ENCODE peak calls at places on chromosomes 1 and 21, in five cellular contexts. J is keratinocyte; H is body of pancreas; F is effector memory CD4-positive, alpha-beta T cell; L is H9. M is an unnamed sample.

GRCh38 chr1:171635661-171636060 is 13.6 kb downstream of the MYOCOS start:
- DNase-seq in J (no peak), H (no peak), F (no peak), L (no peak), M (no peak)

GRCh38 chr1:205229916-205230700 is 2.4 kb downstream of the TMCC2 start:
- DNase-seq in J (no peak), H (no peak), F (no peak), L (no peak), M (no peak)

GRCh38 chr1:226083303-226084101 is 21.0 kb downstream of the H3-3A start:
- DNase-seq in J (no peak), H (peak), F (peak), L (peak), M (no peak)

GRCh38 chr1:32759997-32760623 is 57.0 kb downstream of the YARS1 start:
- DNase-seq in J (peak), H (peak), F (no peak), L (peak), M (peak)

GRCh38 chr1:116769561-116769977 is 15.3 kb downstream of the CD2 start:
- DNase-seq in J (peak), H (peak), F (peak), L (no peak), M (no peak)

GRCh38 chr1:244782056-244782455 is 53.4 kb upstream of the COX20 start:
- DNase-seq in J (no peak), H (no peak), F (no peak), L (no peak), M (no peak)

GRCh38 chr1:118958937-118959631 is 29.1 kb downstream of the TBX15 start:
- DNase-seq in J (no peak), H (no peak), F (no peak), L (no peak), M (no peak)

GRCh38 chr1:170355267-170355801 is 176.6 kb upstream of the GORAB start:
- DNase-seq in J (no peak), H (no peak), F (no peak), L (no peak), M (no peak)

GRCh38 chr1:186559601-186560116 is 98.7 kb upstream of the PDC start:
- DNase-seq in J (peak), H (no peak), F (no peak), L (no peak), M (peak)

GRCh38 chr1:156233421-156234127 is 8.4 kb upstream of the BGLAP start:
- DNase-seq in J (no peak), H (no peak), F (no peak), L (no peak), M (no peak)

GRCh38 chr1:155007253-155007828 is 4.7 kb downstream of the ZBTB7B start:
- DNase-seq in J (no peak), H (peak), F (no peak), L (no peak), M (no peak)

GRCh38 chr21:31117046-31117916 is 79.0 kb upstream of the KRTAP19-8 start:
- DNase-seq in J (no peak), H (no peak), F (no peak), L (no peak), M (peak)

GRCh38 chr1:224433671-224434446 is 738 bp downstream of the WDR26 start:
- DNase-seq in J (no peak), H (peak), F (peak), L (peak), M (no peak)

GRCh38 chr1:153390938-153391710 is at the start of gene S100A8:
- DNase-seq in J (no peak), H (peak), F (no peak), L (no peak), M (peak)

GRCh38 chr1:3945222-3945621 is 45.1 kb upstream of the C1orf174 start:
- DNase-seq in J (no peak), H (no peak), F (no peak), L (peak), M (no peak)

GRCh38 chr1:229129306-229130027 is 141.4 kb upstream of the RAB4A start:
- DNase-seq in J (no peak), H (no peak), F (no peak), L (no peak), M (no peak)

GRCh38 chr1:43059640-43060574 is 101.2 kb upstream of the SLC2A1 start:
- DNase-seq in J (no peak), H (no peak), F (no peak), L (no peak), M (no peak)

GRCh38 chr1:87942165-87942564 is 613.5 kb downstream of the LMO4 start:
- DNase-seq in J (no peak), H (no peak), F (no peak), L (no peak), M (no peak)

GRCh38 chr1:48677306-48678287 is 99.1 kb downstream of the BEND5 start:
- DNase-seq in J (peak), H (peak), F (no peak), L (peak), M (no peak)

GRCh38 chr1:171486048-171486519 is 754 bp downstream of the PRRC2C start:
- DNase-seq in J (peak), H (peak), F (peak), L (no peak), M (peak)

GRCh38 chr1:4621646-4622045 is 32.8 kb upstream of the AJAP1 start:
- DNase-seq in J (no peak), H (no peak), F (no peak), L (no peak), M (no peak)

GRCh38 chr1:111290640-111291039 is at the start of gene CHIA:
- DNase-seq in J (no peak), H (peak), F (no peak), L (no peak), M (no peak)

GRCh38 chr1:180178511-180179161 is 24.0 kb downstream of the QSOX1 start:
- DNase-seq in J (no peak), H (peak), F (peak), L (peak), M (no peak)

GRCh38 chr1:203037509-203038190 is 11.4 kb downstream of the PPFIA4 start:
- DNase-seq in J (no peak), H (no peak), F (no peak), L (peak), M (no peak)

GRCh38 chr1:208101661-208102431 is 142.3 kb downstream of the PLXNA2 start:
- DNase-seq in J (no peak), H (peak), F (no peak), L (no peak), M (no peak)

GRCh38 chr1:6962390-6962955 is 177.2 kb downstream of the CAMTA1 start:
- DNase-seq in J (no peak), H (peak), F (peak), L (no peak), M (no peak)

GRCh38 chr1:35519432-35519831 is 37.8 kb downstream of the KIAA0319L start:
- DNase-seq in J (no peak), H (no peak), F (no peak), L (no peak), M (no peak)

GRCh38 chr1:17121881-17122280 is 2.6 kb upstream of the PADI2 start:
- DNase-seq in J (no peak), H (no peak), F (no peak), L (no peak), M (no peak)

GRCh38 chr1:54139711-54140110 is 13.1 kb downstream of the CDCP2 start:
- DNase-seq in J (no peak), H (no peak), F (no peak), L (no peak), M (no peak)

GRCh38 chr1:196181594-196181878 is 426.7 kb downstream of the KCNT2 start:
- DNase-seq in J (no peak), H (no peak), F (no peak), L (no peak), M (no peak)
- H3K27ac ChIP-seq in J (peak), H (no peak), F (no peak), L (no peak), M (peak)

GRCh38 chr1:158354255-158354654 is 561 bp downstream of the CD1E start:
- DNase-seq in J (no peak), H (peak), F (no peak), L (no peak), M (no peak)
- H3K27ac ChIP-seq in J (no peak), H (no peak), F (no peak), L (no peak), M (no peak)

DNA sequence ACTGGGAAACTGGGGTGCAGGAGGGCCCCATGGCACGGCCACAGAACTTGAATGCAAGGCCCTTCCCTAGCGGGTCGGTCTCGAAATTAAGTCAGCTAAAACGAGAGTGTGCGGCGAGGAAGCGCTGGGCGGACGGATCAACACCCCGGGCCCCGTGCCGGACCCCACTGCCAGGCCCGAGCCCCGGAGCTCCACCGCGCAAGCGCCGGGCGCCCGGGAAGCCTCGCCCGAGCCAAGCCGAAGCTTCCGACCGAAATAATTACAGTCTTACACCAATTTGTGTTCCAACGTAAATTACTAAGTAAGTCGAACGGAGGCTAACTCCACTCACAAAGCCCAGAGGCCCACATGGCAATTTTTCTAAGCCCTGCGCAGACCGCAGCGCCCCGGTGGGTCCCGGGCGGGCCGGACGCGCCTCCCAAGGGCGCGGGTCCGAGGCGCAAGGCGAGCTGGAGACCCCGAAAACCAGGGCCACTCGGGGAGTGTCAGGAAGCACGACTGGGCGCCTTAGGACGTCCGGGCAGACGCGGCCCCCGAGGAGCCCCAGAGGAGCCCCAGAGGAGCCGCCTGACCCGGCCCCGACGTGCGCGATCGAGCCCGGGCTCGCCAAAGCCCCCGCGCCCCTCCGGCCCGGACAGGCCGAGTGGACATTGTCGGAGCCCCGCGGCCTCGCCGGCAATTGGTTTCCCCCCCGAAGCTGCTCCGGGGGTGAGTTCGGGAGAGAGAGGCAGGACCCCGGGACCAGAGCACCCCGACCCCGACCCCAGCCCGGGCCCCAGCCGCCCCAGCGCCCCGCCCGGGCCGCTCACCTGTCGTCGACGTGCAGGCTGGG is 585 bp downstream of the RIPK4 start:
- DNase-seq in J (no peak), H (peak), F (no peak), L (no peak), M (no peak)
- H3K27ac ChIP-seq in J (peak), H (peak), F (no peak), L (no peak), M (peak)

GRCh38 chr1:184827600-184828368 is 73.1 kb upstream of the EDEM3 start:
- DNase-seq in J (peak), H (no peak), F (no peak), L (peak), M (no peak)
- H3K27ac ChIP-seq in J (no peak), H (no peak), F (no peak), L (no peak), M (no peak)

GRCh38 chr1:68497358-68497698 is 446 bp upstream of the DEPDC1 start:
- DNase-seq in J (no peak), H (no peak), F (no peak), L (no peak), M (no peak)
- H3K27ac ChIP-seq in J (peak), H (no peak), F (no peak), L (no peak), M (no peak)

GRCh38 chr1:112358798-112359408 is 37.1 kb upstream of the CTTNBP2NL start:
- DNase-seq in J (peak), H (peak), F (no peak), L (peak), M (no peak)
- H3K27ac ChIP-seq in J (no peak), H (peak), F (no peak), L (no peak), M (no peak)